ENCODE peak calls at places on chromosomes 11 and 22, in ten cellular contexts. F, Q, T, O, P, I, R, C, U and A are unnamed samples.

GRCh38 chr11:120179071-120179672 is 31.7 kb upstream of the OAF start:
- DNase-seq in O (no peak), T (no peak), R (no peak), U (no peak), I (no peak), P (no peak), F (no peak), C (no peak), Q (no peak), A (no peak)

GRCh38 chr11:120172054-120172881 is 34.4 kb upstream of the TRIM29 start:
- DNase-seq in T (peak), O (peak), P (peak), C (peak), I (peak), Q (no peak), F (peak), R (peak), U (peak), A (no peak)

GRCh38 chr22:42185915-42186439 is 55.4 kb upstream of the CYP2D6 start:
- DNase-seq in O (no peak), R (no peak), U (no peak), T (no peak), Q (no peak), F (no peak), P (no peak), I (no peak), C (no peak), A (no peak)

GRCh38 chr11:74592063-74592440 is 330 bp upstream of the POLD3 start:
- DNase-seq in T (no peak), P (no peak), Q (no peak), R (no peak), O (no peak), I (no peak), U (peak), C (no peak), F (no peak), A (no peak)

GRCh38 chr11:115129771-115130306 is 374.4 kb downstream of the CADM1 start:
- DNase-seq in C (no peak), O (no peak), Q (no peak), P (no peak), I (no peak), F (no peak), T (no peak), R (peak), U (no peak), A (no peak)

GRCh38 chr11:8313504-8314090 is 49.9 kb upstream of the LMO1 start:
- DNase-seq in F (no peak), O (no peak), U (no peak), P (no peak), C (no peak), I (no peak), T (no peak), Q (no peak), R (no peak), A (no peak)

GRCh38 chr22:30444632-30445437 is 19.3 kb downstream of the MTFP1 start:
- DNase-seq in R (peak), C (no peak), F (peak), T (no peak), Q (no peak), O (peak), I (no peak), U (peak), P (peak), A (peak)

GRCh38 chr11:5807580-5807979 is 1.1 kb upstream of the OR52N2 start:
- DNase-seq in F (no peak), R (no peak), P (no peak), U (no peak), T (no peak), Q (no peak), O (peak), C (no peak), I (no peak), A (no peak)

GRCh38 chr11:110349109-110349996 is 52.9 kb upstream of the RDX start:
- DNase-seq in O (peak), P (no peak), F (no peak), U (no peak), Q (no peak), T (no peak), C (no peak), R (no peak), I (no peak), A (no peak)

GRCh38 chr11:58276151-58276550 is 8.1 kb upstream of the OR10W1 start:
- DNase-seq in U (no peak), P (no peak), F (no peak), O (no peak), T (no peak), Q (no peak), C (no peak), R (no peak), I (no peak), A (no peak)

GRCh38 chr11:65853249-65853979 is 4.6 kb downstream of the CFL1 start:
- DNase-seq in O (peak), C (no peak), F (no peak), P (no peak), U (no peak), I (no peak), T (no peak), R (no peak), Q (no peak), A (no peak)

GRCh38 chr22:36014539-36015072 is 14.0 kb downstream of the RBFOX2 start:
- DNase-seq in C (no peak), F (no peak), U (no peak), O (no peak), I (no peak), P (no peak), Q (no peak), T (no peak), R (no peak), A (no peak)

DNA sequence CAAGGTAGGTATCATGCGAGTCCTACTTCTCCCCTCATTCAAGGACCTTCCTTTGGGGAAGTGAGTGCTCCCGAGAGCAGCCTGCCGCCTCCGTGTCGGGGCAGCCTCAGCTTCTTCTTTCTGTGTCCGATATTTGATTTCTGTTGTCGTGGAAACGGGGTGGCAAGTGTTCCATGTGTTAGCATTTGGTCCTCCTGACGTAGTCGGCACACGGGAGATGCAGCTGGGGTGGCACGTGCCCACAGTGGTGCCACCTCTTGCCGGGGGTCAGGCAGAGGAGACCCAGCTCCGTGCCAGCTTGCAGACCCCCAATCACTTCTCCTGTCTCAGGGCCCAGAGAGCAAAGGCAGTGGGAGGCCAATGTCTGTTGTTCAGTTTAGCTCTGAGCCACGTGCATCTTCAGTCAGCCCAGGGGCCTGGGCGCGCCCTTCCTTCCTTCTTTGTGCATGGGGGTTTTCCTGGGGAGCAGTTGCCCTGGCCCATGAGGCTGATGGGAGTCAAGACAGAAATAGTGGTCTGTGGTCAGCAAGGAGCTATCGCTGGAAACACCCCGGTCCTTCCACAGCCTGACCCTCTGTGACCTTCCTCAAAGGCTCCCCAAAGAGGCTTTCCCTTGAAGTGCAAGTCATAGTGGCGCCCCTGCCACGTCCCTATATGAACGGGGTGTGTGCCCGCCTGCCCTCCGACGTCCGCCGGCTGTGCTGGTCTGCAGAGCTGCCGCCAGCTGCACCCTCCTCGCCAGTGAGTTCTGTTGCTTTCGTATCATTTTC is 44.5 kb downstream of the PARVB start:
- DNase-seq in O (no peak), P (no peak), Q (no peak), U (no peak), I (no peak), T (no peak), C (no peak), R (no peak), F (no peak), A (no peak)
- TF ChIP-seq CTCF in O (no peak), P (no peak), Q (no peak), U (no peak), I (no peak), T (no peak), C (no peak), R (no peak), F (no peak), A (no peak)

GRCh38 chr22:50044485-50045143 is 13.5 kb downstream of the TTLL8 start:
- DNase-seq in I (no peak), U (no peak), R (no peak), F (no peak), T (no peak), Q (no peak), C (no peak), P (no peak), O (no peak), A (no peak)
- TF ChIP-seq CTCF in I (no peak), U (no peak), R (no peak), F (no peak), T (no peak), Q (no peak), C (no peak), P (no peak), O (no peak), A (no peak)

GRCh38 chr11:96337541-96338530 is 5.2 kb downstream of the MAML2 start:
- DNase-seq in O (no peak), P (no peak), T (no peak), Q (no peak), I (no peak), R (no peak), U (peak), C (peak), F (no peak), A (no peak)

GRCh38 chr11:96340555-96340885 is 2.5 kb downstream of the MAML2 start:
- DNase-seq in T (no peak), Q (no peak), P (no peak), F (no peak), U (peak), R (no peak), O (no peak), C (no peak), I (no peak), A (no peak)

GRCh38 chr11:96339704-96340554 is 3.1 kb downstream of the MAML2 start:
- DNase-seq in T (no peak), F (no peak), I (no peak), R (no peak), P (no peak), Q (no peak), C (no peak), U (peak), O (no peak), A (no peak)

GRCh38 chr11:96341237-96342130 is 1.5 kb downstream of the MAML2 start:
- DNase-seq in P (peak), R (no peak), I (peak), U (peak), C (peak), O (peak), F (peak), T (no peak), Q (no peak), A (peak)

GRCh38 chr11:96338910-96339703 is 3.9 kb downstream of the MAML2 start:
- DNase-seq in U (peak), O (no peak), F (no peak), I (peak), Q (no peak), P (peak), R (no peak), C (peak), T (no peak), A (no peak)
- TF ChIP-seq CTCF in U (no peak), O (no peak), F (no peak), I (no peak), Q (no peak), P (no peak), R (no peak), C (no peak), T (peak), A (no peak)

DNA sequence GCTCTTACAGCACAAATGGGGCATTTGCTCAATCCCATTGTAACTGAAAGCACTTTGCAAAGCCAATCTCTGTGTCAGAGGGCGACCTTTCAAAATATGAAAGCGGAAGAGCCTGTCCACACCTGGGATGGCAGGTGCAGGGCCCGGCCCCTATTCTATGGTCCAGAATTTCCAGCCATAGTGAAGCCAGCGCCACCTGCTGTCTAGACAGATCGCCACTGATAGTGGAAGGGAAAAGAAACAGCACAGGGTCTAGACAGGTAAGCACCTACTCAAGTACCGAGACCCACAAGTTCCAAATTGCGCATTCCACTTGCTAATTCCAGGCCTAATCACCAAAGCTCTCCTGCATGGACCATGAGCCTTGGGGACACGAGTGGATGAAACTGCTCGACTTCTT is 141.4 kb downstream of the NTM start:
- DNase-seq in U (peak), T (no peak), Q (no peak), O (peak), P (no peak), F (peak), R (peak), C (no peak), I (no peak), A (no peak)
- TF ChIP-seq CTCF in U (no peak), T (peak), Q (peak), O (peak), P (no peak), F (peak), R (peak), C (no peak), I (peak), A (no peak)

DNA sequence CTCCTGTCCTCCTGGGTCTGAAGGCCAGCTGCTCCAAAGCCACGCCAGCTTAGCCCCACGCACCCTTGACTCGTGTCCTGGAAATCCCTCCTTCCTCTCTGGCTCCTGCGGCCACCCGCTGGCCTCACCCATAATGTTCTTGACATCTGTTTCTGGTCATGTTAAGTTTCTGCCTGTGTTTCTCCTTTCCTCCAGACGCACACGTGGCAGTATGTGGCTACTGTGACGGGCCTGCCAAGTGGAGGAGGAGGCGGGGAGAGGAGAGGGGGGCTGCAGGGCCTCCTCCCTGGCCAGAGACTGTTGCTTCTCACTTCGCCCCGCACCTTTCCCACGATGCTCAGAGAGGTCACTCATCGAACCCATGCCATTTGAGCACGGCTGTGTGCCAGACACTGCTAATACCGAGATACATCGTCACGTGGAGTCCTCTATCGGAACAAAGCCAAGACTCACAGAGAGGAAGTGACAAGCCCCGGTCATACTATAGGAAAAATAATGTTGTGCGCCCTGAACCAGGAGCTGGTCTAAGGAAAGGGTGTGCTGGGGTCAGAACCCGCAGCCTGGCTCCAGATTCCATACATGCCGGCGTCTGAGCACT is 11.5 kb downstream of the C1QTNF6 start:
- DNase-seq in F (no peak), U (peak), Q (no peak), R (no peak), C (no peak), O (no peak), I (peak), T (peak), P (peak), A (no peak)
- TF ChIP-seq CTCF in F (no peak), U (peak), Q (no peak), R (no peak), C (no peak), O (no peak), I (no peak), T (no peak), P (no peak), A (no peak)

GRCh38 chr11:118295834-118296454 is 8.6 kb upstream of the CD3E start:
- DNase-seq in C (peak), R (no peak), O (peak), U (peak), Q (no peak), P (peak), F (no peak), T (no peak), I (no peak), A (peak)
- TF ChIP-seq CTCF in C (peak), R (peak), O (peak), U (peak), Q (peak), P (peak), F (peak), T (peak), I (peak), A (peak)

GRCh38 chr11:35553831-35554230 is 28.4 kb upstream of the PAMR1 start:
- DNase-seq in P (no peak), F (no peak), O (no peak), R (no peak), T (peak), U (peak), I (no peak), Q (peak), C (no peak), A (no peak)

GRCh38 chr11:35559949-35560348 is 34.5 kb upstream of the PAMR1 start:
- DNase-seq in I (no peak), R (no peak), U (no peak), F (no peak), T (no peak), P (no peak), C (no peak), Q (no peak), O (no peak), A (no peak)

GRCh38 chr11:35554491-35555237 is 29.2 kb upstream of the PAMR1 start:
- DNase-seq in F (no peak), T (no peak), Q (no peak), I (no peak), O (no peak), U (peak), R (no peak), C (no peak), P (no peak), A (no peak)

GRCh38 chr11:35555238-35555887 is 29.9 kb upstream of the PAMR1 start:
- DNase-seq in U (no peak), C (no peak), T (no peak), I (no peak), F (no peak), O (no peak), P (no peak), Q (no peak), R (no peak), A (no peak)

DNA sequence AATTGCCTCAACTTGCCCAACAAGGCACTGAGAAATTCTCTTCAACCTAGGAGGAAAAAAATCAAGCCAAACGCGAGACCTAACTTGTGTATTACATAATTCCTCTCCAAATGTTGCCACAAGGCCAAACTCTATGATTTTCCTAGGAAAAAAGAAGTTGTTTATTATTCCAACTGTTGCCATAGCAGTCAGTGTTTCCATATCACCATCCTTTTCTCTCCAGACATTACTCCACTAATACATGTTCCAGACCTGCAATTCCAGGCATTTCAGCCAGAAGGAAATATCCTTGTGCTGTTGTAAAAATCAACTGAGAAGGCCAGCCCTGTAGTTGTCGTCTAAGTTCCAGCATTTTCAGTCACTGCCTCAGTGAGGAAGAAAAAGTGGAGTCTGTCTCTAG is 33.1 kb upstream of the PAMR1 start:
- DNase-seq in Q (no peak), I (no peak), O (no peak), F (no peak), U (peak), R (no peak), T (no peak), P (no peak), C (no peak), A (no peak)
- TF ChIP-seq CTCF in Q (peak), I (no peak), O (no peak), F (no peak), U (no peak), R (no peak), T (no peak), P (no peak), C (no peak), A (no peak)

DNA sequence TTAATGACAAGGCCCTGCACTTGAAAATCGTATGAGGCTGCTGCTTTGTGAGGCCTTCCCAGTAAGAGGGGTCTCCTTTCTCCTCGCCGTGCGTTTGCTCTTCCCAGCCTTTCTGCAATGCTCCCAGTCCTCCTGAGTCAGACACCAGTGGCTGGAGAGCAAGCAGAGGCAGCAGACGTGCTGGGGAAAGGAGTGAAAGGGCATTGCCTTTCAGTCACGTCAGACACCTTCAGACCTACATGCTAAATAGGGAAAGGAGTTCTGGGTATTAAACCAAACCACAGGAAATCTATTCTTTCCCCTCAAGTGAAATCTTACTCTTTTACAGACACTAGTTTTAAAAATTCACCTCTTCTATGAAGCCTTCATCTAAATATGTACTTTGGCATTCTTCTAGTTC is 274.8 kb downstream of the NTM start:
- DNase-seq in O (no peak), I (no peak), P (no peak), T (no peak), F (no peak), R (no peak), C (no peak), U (no peak), Q (no peak), A (no peak)
- TF ChIP-seq CTCF in O (no peak), I (no peak), P (no peak), T (no peak), F (no peak), R (no peak), C (no peak), U (no peak), Q (no peak), A (no peak)

GRCh38 chr11:72103754-72104167 is 664 bp upstream of the LAMTOR1 start:
- DNase-seq in O (no peak), C (no peak), U (no peak), R (no peak), I (no peak), P (no peak), Q (no peak), F (no peak), T (no peak), A (no peak)
- TF ChIP-seq CTCF in O (peak), C (no peak), U (no peak), R (no peak), I (no peak), P (no peak), Q (no peak), F (peak), T (no peak), A (no peak)